ENCODE peak calls at places on chromosome 19, in eight cellular contexts. C is nephron progenitor cell; Y is stimulated activated CD8-positive, alpha-beta memory T cell treated with anti-CD3 and anti-CD28 coated beads, Interleukin-7, amount 100 ng/mL, for 1 hour; B is EL; N is AG20443; U is pons; L is A549; V is NCI-H1105. W is an unnamed sample.

GRCh38 chr19:2199215-2199614 is 35.5 kb downstream of the DOT1L start:
- DNase-seq in C (peak), Y (no peak), B (no peak), N (peak), U (no peak), L (peak), V (no peak), W (no peak)

GRCh38 chr19:53015159-53015558 is 1.4 kb downstream of the ERVV-1 start:
- DNase-seq in C (no peak), Y (no peak), B (no peak), N (no peak), U (no peak), L (no peak), V (no peak), W (no peak)

GRCh38 chr19:8696993-8697392 is 1.6 kb downstream of the ACTL9 start:
- DNase-seq in C (no peak), Y (no peak), B (no peak), N (no peak), U (no peak), L (no peak), V (no peak), W (no peak)

GRCh38 chr19:41862445-41862986 is 2.5 kb downstream of the RPS19 start:
- DNase-seq in C (no peak), Y (no peak), B (no peak), N (no peak), U (no peak), L (no peak), V (no peak), W (no peak)

GRCh38 chr19:47729799-47730520 is 15.4 kb upstream of the NOP53 start:
- DNase-seq in C (peak), Y (no peak), B (no peak), N (no peak), U (no peak), L (peak), V (peak), W (no peak)

GRCh38 chr19:4115050-4115817 is 8.7 kb downstream of the MAP2K2 start:
- DNase-seq in C (no peak), Y (peak), B (no peak), N (no peak), U (no peak), L (no peak), V (no peak), W (no peak)

GRCh38 chr19:48698046-48698445 is 2.3 kb downstream of the FUT2 start:
- DNase-seq in C (no peak), Y (no peak), B (peak), N (peak), U (no peak), L (no peak), V (no peak), W (no peak)

GRCh38 chr19:53034054-53034453 is 10.5 kb upstream of the ERVV-2 start:
- DNase-seq in C (no peak), Y (no peak), B (no peak), N (no peak), U (no peak), L (no peak), V (no peak), W (no peak)

GRCh38 chr19:58516246-58516836 is 3.3 kb downstream of the ZBTB45 start:
- DNase-seq in C (no peak), Y (no peak), B (no peak), N (no peak), U (no peak), L (no peak), V (no peak), W (no peak)

GRCh38 chr19:42251572-42251990 is 3.3 kb downstream of the ERF start:
- DNase-seq in C (no peak), Y (no peak), B (no peak), N (no peak), U (no peak), L (peak), V (no peak), W (no peak)

GRCh38 chr19:8158411-8159074 is 9.2 kb upstream of the FBN3 start:
- DNase-seq in C (peak), Y (no peak), B (peak), N (peak), U (peak), L (peak), V (peak), W (peak)

GRCh38 chr19:54041969-54042606 is 21.6 kb downstream of the VSTM1 start:
- DNase-seq in C (no peak), Y (no peak), B (no peak), N (no peak), U (no peak), L (no peak), V (no peak), W (no peak)

GRCh38 chr19:42942187-42942789 is 5.3 kb upstream of the PSG7 start:
- DNase-seq in C (no peak), Y (no peak), B (no peak), N (peak), U (no peak), L (peak), V (no peak), W (no peak)

GRCh38 chr19:9917322-9917721 is 19.0 kb downstream of the OLFM2 start:
- DNase-seq in C (peak), Y (no peak), B (peak), N (peak), U (peak), L (peak), V (no peak), W (no peak)

GRCh38 chr19:7293795-7294570 is at the start of gene INSR:
- DNase-seq in C (peak), Y (peak), B (peak), N (peak), U (peak), L (peak), V (peak), W (no peak)

GRCh38 chr19:18629166-18630088 is 7.4 kb upstream of the KLHL26 start:
- DNase-seq in C (no peak), Y (no peak), B (no peak), N (no peak), U (no peak), L (no peak), V (no peak), W (no peak)

GRCh38 chr19:7698583-7698982 is 3.3 kb downstream of the FCER2 start:
- DNase-seq in C (no peak), Y (no peak), B (no peak), N (no peak), U (no peak), L (no peak), V (no peak), W (no peak)

GRCh38 chr19:1750343-1751021 is 2.8 kb upstream of the ONECUT3 start:
- DNase-seq in C (no peak), Y (no peak), B (no peak), N (no peak), U (no peak), L (no peak), V (no peak), W (no peak)

GRCh38 chr19:48551437-48552302 is at the start of gene SULT2B1:
- DNase-seq in C (no peak), Y (no peak), B (no peak), N (no peak), U (no peak), L (peak), V (peak), W (no peak)

GRCh38 chr19:28294395-28294794 is 918.6 kb downstream of the UQCRFS1 start:
- DNase-seq in C (no peak), Y (no peak), B (no peak), N (peak), U (no peak), L (no peak), V (no peak), W (no peak)

GRCh38 chr19:35236638-35237400 is 8.3 kb upstream of the FAM187B start:
- DNase-seq in C (no peak), Y (no peak), B (no peak), N (no peak), U (no peak), L (no peak), V (no peak), W (no peak)